ENCODE peak calls at places on chromosomes 2 and 18, in six cellular contexts. I is lung, R is body of pancreas, G is fibroblast of mammary gland, W is dorsolateral prefrontal cortex, F is heart right ventricle. L is an unnamed sample.

GRCh38 chr18:8507361-8507760 is 101.9 kb upstream of the RAB12 start:
- DNase-seq in R (no peak), G (peak; percentile 22), F (no peak), W (no peak), I (no peak), L (no peak)

GRCh38 chr18:42773870-42774269 is 341.6 kb downstream of the RIT2 start:
- DNase-seq in F (no peak), I (no peak), R (no peak), W (no peak), G (no peak), L (no peak)

GRCh38 chr2:236402016-236402784 is 138.0 kb upstream of the ASB18 start:
- DNase-seq in W (no peak), I (no peak), G (no peak), F (no peak), R (no peak), L (no peak)

GRCh38 chr2:55119711-55120487 is 69.6 kb upstream of the RTN4 start:
- DNase-seq in I (no peak), W (no peak), R (no peak), F (no peak), G (peak; percentile 57), L (no peak)

GRCh38 chr2:219358170-219359075 is 25.9 kb upstream of the RESP18 start:
- DNase-seq in I (no peak), W (no peak), F (no peak), R (no peak), G (no peak), L (no peak)

GRCh38 chr2:84729224-84729623 is 151.7 kb downstream of the TRABD2A start:
- DNase-seq in R (no peak), G (no peak), F (no peak), W (no peak), I (no peak), L (no peak)

GRCh38 chr2:195613922-195614321 is 43.1 kb upstream of the SLC39A10 start:
- DNase-seq in I (no peak), F (no peak), G (peak; percentile 86), R (no peak), W (no peak), L (no peak)

GRCh38 chr2:25877431-25878360 is 591 bp downstream of the ASXL2 start:
- DNase-seq in W (peak; percentile 55), G (peak; percentile 57), F (peak; percentile 31), R (peak; percentile 46), I (peak; percentile 53), L (no peak)

GRCh38 chr2:3099860-3100234 is 277.8 kb downstream of the EIPR1 start:
- DNase-seq in G (no peak), F (no peak), R (no peak), W (no peak), I (no peak), L (no peak)

GRCh38 chr2:50438293-50438692 is 593.6 kb downstream of the NRXN1 start:
- DNase-seq in R (no peak), F (no peak), G (no peak), I (no peak), W (no peak), L (no peak)

GRCh38 chr18:10454800-10455550 is 540 bp downstream of the APCDD1 start:
- DNase-seq in W (no peak), I (peak; percentile 35), R (peak; percentile 51), G (peak; percentile 9), F (peak; percentile 34), L (no peak)

GRCh38 chr2:238682536-238682935 is 165.3 kb upstream of the TWIST2 start:
- DNase-seq in I (no peak), R (no peak), W (no peak), G (no peak), F (no peak), L (no peak)

GRCh38 chr2:16295891-16296290 is 355.5 kb downstream of the MYCN start:
- DNase-seq in F (no peak), G (no peak), W (no peak), R (no peak), I (no peak), L (no peak)

GRCh38 chr18:33231474-33232317 is 208.8 kb downstream of the CCDC178 start:
- DNase-seq in I (peak; percentile 60), G (peak; percentile 72), W (peak; percentile 76), F (peak; percentile 11), R (peak; percentile 78), L (peak; percentile 40)

GRCh38 chr2:238425979-238426567 is 654 bp upstream of the ASB1 start:
- DNase-seq in R (peak; percentile 26), G (peak; percentile 88), F (no peak), I (no peak), W (no peak), L (no peak)

GRCh38 chr2:136384541-136385303 is 266.8 kb upstream of the CXCR4 start:
- DNase-seq in G (peak; percentile 19), I (no peak), F (no peak), R (no peak), W (peak; percentile 42), L (no peak)

GRCh38 chr2:98552499-98553179 is 55.7 kb downstream of the COA5 start:
- DNase-seq in W (no peak), G (peak; percentile 89), F (no peak), I (no peak), R (no peak), L (no peak)

GRCh38 chr2:112869258-112869842 is 32.8 kb upstream of the IL1B start:
- DNase-seq in F (peak; percentile 73), I (peak; percentile 87), G (peak; percentile 81), R (peak; percentile 39), W (no peak), L (peak; percentile 66)

GRCh38 chr2:112870851-112871830 is 34.6 kb upstream of the IL1B start:
- DNase-seq in G (no peak), F (no peak), I (no peak), R (no peak), W (no peak), L (no peak)

GRCh38 chr2:112866128-112866835 is 29.7 kb upstream of the IL1B start:
- DNase-seq in R (no peak), W (no peak), G (no peak), F (no peak), I (no peak), L (no peak)

GRCh38 chr2:112864072-112864471 is 27.5 kb upstream of the IL1B start:
- DNase-seq in R (no peak), G (no peak), W (no peak), I (no peak), F (no peak), L (no peak)

GRCh38 chr2:112867701-112868631 is 31.4 kb upstream of the IL1B start:
- DNase-seq in G (no peak), I (no peak), R (no peak), F (no peak), W (no peak), L (no peak)
- TF ChIP-seq CTCF in G (no peak), I (no peak), R (no peak), F (no peak), W (no peak), L (no peak)

GRCh38 chr2:182667321-182667695 is 48.7 kb upstream of the DNAJC10 start:
- DNase-seq in W (no peak), I (no peak), G (no peak), R (no peak), F (no peak), L (no peak)

GRCh38 chr2:182664212-182664611 is 51.8 kb upstream of the DNAJC10 start:
- DNase-seq in I (no peak), W (no peak), R (no peak), F (no peak), G (no peak), L (no peak)

GRCh38 chr2:182668671-182669070 is 47.4 kb upstream of the DNAJC10 start:
- DNase-seq in R (peak; percentile 70), W (no peak), F (no peak), G (no peak), I (peak; percentile 31), L (no peak)

GRCh38 chr2:182672471-182673165 is 43.4 kb upstream of the DNAJC10 start:
- DNase-seq in R (no peak), G (peak; percentile 80), W (no peak), F (no peak), I (no peak), L (no peak)

DNA sequence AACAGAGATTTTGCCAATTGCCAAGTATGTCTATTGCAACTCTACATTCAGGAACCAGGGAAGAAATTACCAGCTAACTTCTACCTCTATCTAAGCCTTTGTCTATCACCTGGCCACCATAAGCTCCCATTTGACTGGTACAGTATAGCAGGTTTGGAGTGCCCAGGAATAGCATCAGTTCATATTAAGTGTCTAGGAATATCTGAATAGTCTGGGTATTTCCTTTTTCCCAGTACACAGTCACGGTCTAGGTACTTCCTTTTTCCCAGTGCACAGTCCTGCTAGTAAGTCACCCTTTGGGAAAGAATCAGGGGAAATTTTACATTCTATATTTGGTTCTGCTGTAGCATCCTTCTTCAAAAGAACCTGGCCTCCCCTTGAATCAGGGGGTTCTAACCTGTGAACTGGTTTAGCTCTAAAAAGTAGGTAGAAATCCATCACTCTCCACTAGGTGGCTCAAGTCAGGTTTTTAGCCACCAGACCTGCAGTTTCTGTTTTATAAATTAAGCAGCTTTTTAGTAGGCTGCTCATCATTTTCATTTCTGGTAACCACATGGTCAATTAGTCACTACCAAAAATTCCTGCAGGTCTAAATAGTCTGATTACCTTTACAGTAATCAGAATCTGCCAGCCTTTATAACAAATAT is 49.3 kb upstream of the DNAJC10 start:
- DNase-seq in R (no peak), W (no peak), F (no peak), G (peak; percentile 46), I (no peak), L (no peak)
- TF ChIP-seq CTCF in R (peak; percentile 43), W (peak; percentile 41), F (peak; percentile 49), G (peak; percentile 62), I (no peak), L (no peak)

DNA sequence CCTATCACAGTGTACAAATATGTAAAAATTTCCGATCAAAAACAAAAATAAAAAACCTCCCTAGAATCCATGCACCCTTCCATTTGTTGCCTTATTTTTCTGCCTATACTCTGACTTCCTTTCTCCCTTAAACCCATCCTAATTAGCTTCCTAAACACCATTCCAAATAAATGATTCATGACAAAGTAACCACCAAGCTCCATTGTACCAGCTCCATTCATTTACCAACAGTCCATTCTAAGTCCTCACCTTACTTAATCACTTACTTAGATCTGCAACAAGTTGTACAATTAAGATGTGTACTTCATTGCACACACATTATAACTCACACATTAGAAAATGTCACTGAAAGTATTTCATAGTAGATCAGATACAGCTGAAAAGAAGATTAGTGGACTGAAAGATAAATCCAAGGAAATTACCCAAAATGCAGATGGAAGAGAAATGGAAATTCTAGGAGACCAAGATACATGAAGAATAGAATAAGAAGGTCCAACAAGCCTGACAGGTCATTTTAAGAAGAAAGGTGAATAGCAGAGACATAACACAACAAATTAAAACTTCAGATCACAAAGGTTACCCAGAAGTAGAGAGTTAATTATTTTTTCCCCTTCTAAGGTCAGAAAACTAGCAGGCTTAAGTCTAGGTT is 154.6 kb downstream of the DYM start:
- DNase-seq in I (no peak), F (no peak), W (no peak), G (no peak), R (no peak), L (no peak)
- TF ChIP-seq CTCF in I (no peak), F (no peak), W (no peak), G (no peak), R (no peak), L (no peak)

DNA sequence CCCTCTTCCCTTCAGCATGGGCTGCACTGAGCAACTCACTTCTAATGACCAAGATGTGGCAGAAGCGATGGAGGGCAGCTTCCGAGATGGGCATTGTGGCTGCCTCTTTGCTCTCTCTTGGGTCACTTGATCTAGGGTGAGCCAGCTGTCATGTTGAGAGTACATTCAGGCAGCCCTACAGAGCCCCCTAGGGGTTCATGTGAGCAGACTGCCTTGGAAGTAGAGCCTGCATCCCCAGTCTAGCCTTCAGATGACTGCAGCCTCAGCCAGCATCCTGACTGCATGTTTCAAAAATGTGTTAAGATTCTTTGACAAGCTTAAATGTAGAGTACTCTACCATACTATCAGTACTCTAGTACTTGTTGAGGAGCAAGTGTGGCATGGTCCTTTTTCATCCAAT is 143.9 kb downstream of the NCK2 start:
- DNase-seq in I (no peak), F (no peak), G (peak; percentile 36), W (no peak), R (no peak), L (no peak)
- TF ChIP-seq CTCF in I (no peak), F (no peak), G (peak; percentile 33), W (no peak), R (peak; percentile 5), L (no peak)

L was measured in omental fat pad.